ENCODE peak calls at places on chromosomes 16 and 17, in ten cellular contexts. K is progenitor cell of endocrine pancreas; P is stimulated activated CD8-positive, alpha-beta memory T cell treated with anti-CD3 and anti-CD28 coated beads, Interleukin-7, amount 100 ng/mL, for 24 hours; X is body of pancreas; R is stimulated activated CD4-positive, alpha-beta T cell treated with anti-CD3 and anti-CD28 coated beads, Interleukin-2, amount 100 ng/mL, for 48 hours; Y is activated naive CD4-positive, alpha-beta T cell; O is chondrocyte; J is ureter; Q is SK-N-DZ; V is cardiac muscle cell. B is an unnamed sample.

GRCh38 chr16:14486520-14487303 is 143.3 kb downstream of the PARN start:
- DNase-seq in R (no peak), Q (peak; percentile 62), O (no peak), P (no peak), J (peak; percentile 89), Y (no peak), X (peak; percentile 93), K (peak; percentile 37), V (peak; percentile 75), B (peak; percentile 60)

GRCh38 chr16:87324411-87325275 is 7.5 kb upstream of the C16orf95 start:
- DNase-seq in R (no peak), X (peak; percentile 39), Y (peak; percentile 42), K (peak; percentile 34), O (peak; percentile 85), P (no peak), J (no peak), Q (peak; percentile 69), V (peak; percentile 63), B (no peak)

GRCh38 chr17:12362853-12363252 is 302.8 kb upstream of the MYOCD start:
- DNase-seq in X (no peak), J (no peak), Y (no peak), P (no peak), R (no peak), O (no peak), Q (no peak), V (no peak), K (no peak), B (no peak)

GRCh38 chr17:40559016-40559853 is 6.0 kb downstream of the CCR7 start:
- DNase-seq in R (no peak), O (no peak), K (peak; percentile 5), V (no peak), Q (no peak), J (peak; percentile 50), X (no peak), Y (no peak), P (no peak), B (no peak)

GRCh38 chr17:48589060-48589830 is 796 bp downstream of the HOXB3 start:
- DNase-seq in Y (no peak), O (no peak), J (no peak), P (no peak), Q (no peak), V (no peak), X (no peak), K (no peak), R (no peak), B (no peak)

GRCh38 chr16:80824623-80825364 is 20.4 kb upstream of the CDYL2 start:
- DNase-seq in P (no peak), R (no peak), K (no peak), X (peak; percentile 40), J (no peak), Q (peak; percentile 54), V (peak; percentile 56), O (no peak), Y (no peak), B (no peak)

GRCh38 chr17:3960764-3961163 is 3.5 kb downstream of the ATP2A3 start:
- DNase-seq in P (no peak), X (no peak), O (no peak), R (no peak), J (no peak), Y (no peak), V (peak; percentile 43), K (no peak), Q (no peak), B (no peak)

GRCh38 chr17:32719702-32720101 is 157.2 kb downstream of the MYO1D start:
- DNase-seq in Y (no peak), X (no peak), O (no peak), V (no peak), P (no peak), Q (no peak), J (no peak), R (no peak), K (no peak), B (no peak)

GRCh38 chr17:79988163-79988971 is 47.3 kb downstream of the TBC1D16 start:
- DNase-seq in O (peak; percentile 56), K (no peak), Y (no peak), R (no peak), X (no peak), Q (no peak), J (peak; percentile 54), P (no peak), V (no peak), B (no peak)

GRCh38 chr17:19702231-19702641 is 14.1 kb downstream of the SLC47A2 start:
- DNase-seq in J (no peak), V (no peak), K (no peak), Q (no peak), R (no peak), P (no peak), O (no peak), X (no peak), Y (no peak), B (no peak)

GRCh38 chr17:58764373-58764772 is 8.7 kb downstream of the PPM1E start:
- DNase-seq in X (no peak), R (no peak), P (no peak), O (no peak), Y (no peak), J (no peak), K (no peak), V (no peak), Q (no peak), B (no peak)

GRCh38 chr17:37844158-37844976 is 79.8 kb upstream of the TBC1D3K start:
- DNase-seq in K (peak; percentile 65), X (peak; percentile 44), Y (peak; percentile 30), Q (no peak), J (peak; percentile 53), P (peak; percentile 15), O (no peak), R (peak; percentile 57), V (peak; percentile 53), B (no peak)

GRCh38 chr16:21159281-21159951 is 942 bp downstream of the LDAF1 start:
- DNase-seq in X (peak; percentile 57), V (peak; percentile 54), J (peak; percentile 74), O (no peak), K (peak; percentile 21), Q (no peak), R (peak; percentile 5), P (no peak), Y (no peak), B (no peak)

GRCh38 chr17:27576429-27577123 is 54.4 kb upstream of the LGALS9 start:
- DNase-seq in Y (no peak), X (no peak), V (no peak), R (no peak), K (no peak), P (no peak), Q (no peak), J (no peak), O (no peak), B (no peak)

GRCh38 chr16:57504491-57504890 is 18.2 kb upstream of the DOK4 start:
- DNase-seq in P (no peak), O (no peak), X (no peak), R (no peak), Q (no peak), V (no peak), J (no peak), K (no peak), Y (no peak), B (no peak)

GRCh38 chr17:65388911-65389310 is 172.5 kb downstream of the AXIN2 start:
- DNase-seq in J (no peak), X (no peak), Q (no peak), V (no peak), Y (no peak), K (no peak), R (no peak), O (no peak), P (no peak), B (no peak)

GRCh38 chr16:3444032-3444388 is 530 bp downstream of the NAA60 start:
- DNase-seq in R (peak; percentile 15), Q (no peak), V (peak; percentile 75), K (no peak), J (no peak), O (no peak), X (no peak), P (no peak), Y (peak; percentile 9), B (no peak)

GRCh38 chr17:49361129-49361901 is 735 bp downstream of the ZNF652 start:
- DNase-seq in R (peak; percentile 44), Y (peak; percentile 77), V (peak; percentile 35), Q (peak; percentile 58), O (no peak), X (peak; percentile 41), K (peak; percentile 38), J (peak; percentile 54), P (peak; percentile 44), B (no peak)

GRCh38 chr17:30493802-30494201 is 16.6 kb downstream of the GOSR1 start:
- DNase-seq in X (no peak), V (no peak), Q (no peak), O (no peak), K (no peak), P (no peak), R (no peak), Y (no peak), J (no peak), B (no peak)

GRCh38 chr16:21162661-21163151 is 4.2 kb downstream of the LDAF1 start:
- DNase-seq in Q (no peak), X (peak; percentile 18), O (no peak), J (peak; percentile 49), V (no peak), K (no peak), Y (no peak), P (no peak), R (no peak), B (no peak)

GRCh38 chr17:58327363-58328194 is 1.0 kb downstream of the TSPOAP1 start:
- DNase-seq in X (no peak), P (no peak), Q (no peak), V (no peak), K (no peak), J (no peak), Y (peak; percentile 27), O (no peak), R (no peak), B (no peak)

GRCh38 chr17:27299384-27300049 is 5.6 kb downstream of the WSB1 start:
- DNase-seq in J (no peak), O (no peak), Q (no peak), Y (no peak), V (no peak), R (no peak), X (no peak), K (no peak), P (no peak), B (no peak)

GRCh38 chr16:23500212-23500865 is 10.0 kb downstream of the GGA2 start:
- DNase-seq in J (no peak), R (no peak), P (no peak), Q (no peak), X (peak; percentile 33), O (no peak), K (no peak), V (no peak), Y (no peak), B (no peak)

GRCh38 chr16:73610605-73611177 is 562.8 kb upstream of the ZFHX3 start:
- DNase-seq in P (no peak), Q (no peak), V (no peak), R (no peak), X (no peak), K (no peak), J (no peak), O (no peak), Y (no peak), B (no peak)

GRCh38 chr17:9002236-9002609 is 19.1 kb upstream of the NTN1 start:
- DNase-seq in P (no peak), V (no peak), J (no peak), R (no peak), X (no peak), O (no peak), Q (no peak), Y (no peak), K (no peak), B (no peak)

GRCh38 chr16:85526132-85526731 is 86.9 kb upstream of the GSE1 start:
- DNase-seq in O (no peak), V (no peak), K (no peak), R (no peak), Q (no peak), P (no peak), J (no peak), Y (no peak), X (no peak), B (no peak)

GRCh38 chr16:87678618-87679017 is 76.3 kb downstream of the JPH3 start:
- DNase-seq in O (no peak), V (no peak), Y (no peak), R (no peak), Q (peak; percentile 52), P (no peak), J (no peak), X (no peak), K (no peak), B (no peak)

GRCh38 chr16:84361546-84361945 is 6.8 kb upstream of the ATP2C2 start:
- DNase-seq in K (no peak), X (no peak), R (no peak), Y (no peak), Q (no peak), O (no peak), P (no peak), J (no peak), V (no peak), B (no peak)

B was measured in SK-N-MC.